ENCODE peak calls at places on chromosomes 12 and 14, in nine cellular contexts. W, M, K, H, N, F, E, X and Y are unnamed samples.

GRCh38 chr14:23694085-23694975 is 58.2 kb downstream of the DHRS2 start:
- DNase-seq in F (no peak), X (no peak), K (no peak), N (no peak), W (no peak), M (peak), H (no peak), E (peak), Y (no peak)

GRCh38 chr12:128338344-128338743 is 71.4 kb downstream of the TMEM132C start:
- DNase-seq in F (no peak), W (no peak), E (no peak), H (no peak), M (no peak), N (no peak), K (no peak), X (no peak), Y (no peak)

GRCh38 chr14:104771918-104772706 is 19.2 kb downstream of the SIVA1 start:
- DNase-seq in K (no peak), H (no peak), F (no peak), N (no peak), W (no peak), E (no peak), X (no peak), M (no peak), Y (no peak)

GRCh38 chr12:79885956-79886490 is 48.9 kb downstream of the PPP1R12A start:
- DNase-seq in E (no peak), N (no peak), W (no peak), K (no peak), F (no peak), M (no peak), H (no peak), X (no peak), Y (no peak)

GRCh38 chr12:6688543-6688999 is 604 bp downstream of the ZNF384 start:
- DNase-seq in E (peak), F (peak), H (peak), K (no peak), M (no peak), N (no peak), W (peak), X (peak), Y (peak)

GRCh38 chr12:66071556-66071955 is 59.0 kb downstream of the LLPH start:
- DNase-seq in X (no peak), E (no peak), N (no peak), F (no peak), W (no peak), K (no peak), H (no peak), M (no peak), Y (no peak)

GRCh38 chr12:45890276-45890675 is 100.1 kb downstream of the SCAF11 start:
- DNase-seq in M (no peak), K (no peak), W (no peak), H (no peak), N (no peak), E (no peak), X (no peak), F (no peak), Y (no peak)

GRCh38 chr14:36229262-36229661 is 52.7 kb upstream of the PTCSC3 start:
- DNase-seq in X (no peak), K (no peak), E (no peak), H (no peak), F (no peak), M (no peak), W (no peak), N (no peak), Y (no peak)

GRCh38 chr12:4421590-4422031 is 24.0 kb downstream of the FGF6 start:
- DNase-seq in F (no peak), K (peak), M (peak), H (no peak), N (no peak), E (peak), X (peak), W (peak), Y (peak)

GRCh38 chr12:51820721-51821422 is 27.6 kb downstream of the FIGNL2 start:
- DNase-seq in X (peak), H (peak), N (peak), K (peak), M (peak), F (peak), W (no peak), E (peak), Y (peak)

GRCh38 chr14:90644882-90645281 is 171.3 kb downstream of the TTC7B start:
- DNase-seq in M (peak), H (peak), E (peak), X (no peak), W (no peak), F (no peak), N (no peak), K (no peak), Y (no peak)

GRCh38 chr14:104350463-104351185 is 212.2 kb downstream of the KIF26A start:
- DNase-seq in E (no peak), N (no peak), K (no peak), X (no peak), W (no peak), F (no peak), M (peak), H (no peak), Y (no peak)

GRCh38 chr14:29264865-29265264 is 498.3 kb downstream of the FOXG1 start:
- DNase-seq in H (no peak), W (no peak), X (no peak), K (no peak), F (no peak), M (no peak), N (no peak), E (no peak), Y (no peak)

GRCh38 chr12:57864811-57865751 is 18.6 kb upstream of the CTDSP2 start:
- DNase-seq in E (peak), X (peak), H (peak), M (peak), W (peak), N (peak), F (peak), K (peak), Y (peak)

GRCh38 chr14:96852823-96853422 is 55.7 kb downstream of the VRK1 start:
- DNase-seq in N (no peak), M (peak), X (peak), K (no peak), F (no peak), W (peak), H (no peak), E (peak), Y (no peak)